ENCODE peak calls at places on chromosomes 13 and 19, in four cellular contexts. M, D, Y and W are unnamed samples.

GRCh38 chr13:111880185-111880584 is 186.8 kb upstream of the SOX1 start:
- DNase-seq in M (peak; percentile 45), D (no peak), Y (no peak), W (no peak)

GRCh38 chr19:48636859-48637448 is at the start of gene DBP:
- DNase-seq in M (peak; percentile 74), D (no peak), Y (no peak), W (no peak)

GRCh38 chr19:51224163-51224641 is 678 bp upstream of the CD33 start:
- DNase-seq in M (no peak), D (no peak), Y (no peak), W (no peak)

GRCh38 chr13:30898721-30899188 is 7.3 kb upstream of the MEDAG start:
- DNase-seq in M (no peak), D (no peak), Y (peak; percentile 72), W (peak; percentile 99)

GRCh38 chr13:80399340-80400163 is 58.6 kb upstream of the SPRY2 start:
- DNase-seq in M (no peak), D (no peak), Y (no peak), W (no peak)

GRCh38 chr13:28532226-28533048 is 37.5 kb upstream of the FLT1 start:
- DNase-seq in M (peak; percentile 71), D (peak; percentile 67), Y (no peak), W (peak; percentile 69)

GRCh38 chr13:109756778-109757177 is 29.6 kb downstream of the IRS2 start:
- DNase-seq in M (no peak), D (no peak), Y (no peak), W (no peak)

GRCh38 chr19:50419580-50420035 is 870 bp downstream of the SPIB start:
- DNase-seq in M (peak; percentile 75), D (no peak), Y (no peak), W (no peak)

GRCh38 chr13:31775148-31775547 is 35.8 kb downstream of the RXFP2 start:
- DNase-seq in M (no peak), D (no peak), Y (no peak), W (no peak)

GRCh38 chr19:36489920-36490415 is 607 bp upstream of the ZNF566 start:
- DNase-seq in M (no peak), D (peak; percentile 87), Y (peak; percentile 94), W (no peak)

GRCh38 chr13:73720216-73720840 is 413.9 kb downstream of the KLF12 start:
- DNase-seq in M (no peak), D (no peak), Y (no peak), W (no peak)

GRCh38 chr13:112601351-112601750 is 13.4 kb upstream of the TUBGCP3 start:
- DNase-seq in M (no peak), D (no peak), Y (no peak), W (no peak)

GRCh38 chr19:35349614-35350521 is 2.2 kb downstream of the FFAR1 start:
- DNase-seq in M (peak; percentile 34), D (no peak), Y (no peak), W (no peak)

GRCh38 chr19:34232566-34233481 is 21.5 kb upstream of the GARRE1 start:
- DNase-seq in M (no peak), D (peak; percentile 32), Y (peak; percentile 56), W (peak; percentile 87)

GRCh38 chr13:22110368-22110767 is 439.5 kb downstream of the FGF9 start:
- DNase-seq in M (no peak), D (no peak), Y (no peak), W (no peak)

GRCh38 chr13:79654520-79654919 is 173.6 kb downstream of the NDFIP2 start:
- DNase-seq in M (no peak), D (no peak), Y (no peak), W (no peak)

DNA sequence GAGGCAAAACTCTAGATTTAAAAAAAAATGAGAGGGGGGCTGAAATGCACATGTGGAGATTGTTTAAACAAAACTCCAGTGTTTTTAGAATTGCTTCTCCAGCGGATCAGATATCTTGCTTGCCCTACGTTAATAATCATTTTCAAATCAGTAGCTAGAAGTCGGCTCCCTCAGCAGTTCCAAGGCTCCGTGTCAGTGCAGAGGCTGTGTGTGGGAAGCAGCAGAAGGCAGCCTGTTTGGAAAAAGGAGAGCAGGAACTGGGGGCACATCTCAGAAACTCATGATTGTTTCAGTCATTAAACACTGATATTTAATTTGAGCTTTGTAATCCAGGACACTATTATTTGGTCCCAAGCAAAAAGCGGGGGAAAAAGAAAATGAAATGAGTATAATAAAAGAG is 50.9 kb downstream of the SOX21 start:
- DNase-seq in M (no peak), D (no peak), Y (no peak), W (no peak)
- TF ChIP-seq JUN in M (no peak), D (no peak), Y (no peak), W (no peak)

DNA sequence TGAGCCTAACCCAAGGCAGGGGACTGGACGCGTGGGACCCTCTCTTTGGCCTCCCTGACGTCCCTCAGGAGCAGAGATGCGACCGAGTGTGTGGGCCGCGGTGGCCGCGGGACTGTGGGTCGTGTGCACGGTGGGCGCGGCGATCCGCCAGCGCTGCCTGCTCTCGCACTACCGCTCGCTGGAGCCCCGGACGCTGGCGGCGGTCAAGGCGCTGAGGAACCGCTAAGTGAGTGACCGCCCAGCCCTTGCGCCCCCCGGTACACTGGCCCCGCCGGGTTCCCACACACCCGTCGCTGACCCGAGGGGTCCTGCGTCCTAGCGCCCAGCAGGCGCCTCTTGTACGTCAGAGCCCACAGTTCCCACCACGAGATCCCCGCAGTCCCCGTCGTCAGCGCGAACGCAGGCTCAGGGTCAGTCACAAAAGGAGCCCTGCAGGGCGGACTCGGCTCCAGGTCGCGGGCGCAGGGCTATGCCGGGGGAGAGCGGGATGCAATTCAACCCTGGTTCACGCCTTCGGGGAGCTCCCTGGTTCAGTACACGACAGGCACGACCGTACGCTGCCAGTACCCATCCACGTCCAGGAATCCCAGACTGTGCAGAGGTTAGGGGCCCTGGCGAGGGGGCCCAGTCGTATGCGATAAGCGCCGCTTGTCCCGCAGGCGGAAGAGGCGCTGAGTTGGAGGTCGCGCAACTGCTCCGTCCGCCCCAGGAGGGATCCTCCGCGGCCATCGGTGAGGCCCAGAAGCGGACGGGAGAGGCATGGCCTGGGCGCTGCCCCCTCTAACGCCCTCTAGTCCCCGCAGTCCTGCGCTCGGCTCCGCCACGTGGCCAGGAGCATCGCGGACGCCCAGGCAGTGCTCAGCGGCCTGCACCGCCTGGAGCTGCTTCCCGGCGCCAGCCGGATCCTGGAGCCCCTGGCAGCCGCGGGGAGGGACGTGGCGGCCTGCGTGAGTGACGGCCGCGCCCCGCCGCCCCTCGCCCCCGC is 3.6 kb upstream of the IFNL2 start:
- DNase-seq in M (peak; percentile 77), D (no peak), Y (no peak), W (no peak)
- H2AFZ ChIP-seq in M (peak overlapping the region; percentile 76), D (no peak overlapping the region), Y (no peak overlapping the region), W (no peak overlapping the region)

GRCh38 chr13:107124129-107124718 is 556.3 kb upstream of the ARGLU1 start:
- DNase-seq in M (no peak), D (no peak), Y (peak; percentile 18), W (peak; percentile 54)

GRCh38 chr13:107124730-107125129 is 556.8 kb upstream of the ARGLU1 start:
- DNase-seq in M (no peak), D (no peak), Y (no peak), W (no peak)

GRCh38 chr13:107117327-107118012 is 549.5 kb upstream of the ARGLU1 start:
- DNase-seq in M (no peak), D (no peak), Y (peak; percentile 2), W (no peak)

GRCh38 chr13:107121793-107122192 is 553.9 kb upstream of the ARGLU1 start:
- DNase-seq in M (no peak), D (no peak), Y (no peak), W (no peak)

GRCh38 chr13:107119989-107120881 is 552.3 kb upstream of the ARGLU1 start:
- DNase-seq in M (no peak), D (no peak), Y (peak; percentile 85), W (no peak)
- TF ChIP-seq JUN in M (no peak), D (no peak), Y (no peak), W (no peak)

DNA sequence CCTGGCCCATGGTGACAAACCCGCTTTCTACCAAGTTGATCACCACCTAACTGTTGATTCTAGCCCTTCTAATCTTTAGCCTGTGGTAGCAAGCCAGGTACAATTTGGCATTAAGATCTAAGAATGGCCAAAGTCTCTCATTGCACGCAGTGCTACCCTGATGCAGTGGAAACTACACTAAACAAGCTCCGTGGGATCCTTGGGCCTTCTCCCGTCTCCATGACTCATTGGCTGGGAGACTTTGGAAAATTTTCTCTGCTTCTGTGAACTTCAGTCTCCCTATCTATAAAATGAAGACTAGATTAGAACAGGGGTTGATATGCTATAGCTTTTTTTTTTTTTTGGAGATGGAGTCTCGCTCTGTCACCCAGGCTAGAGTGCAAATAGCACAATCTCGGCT is 223.0 kb downstream of the TSHZ3 start:
- DNase-seq in M (no peak), D (no peak), Y (no peak), W (no peak)
- H2AFZ ChIP-seq in M (no peak overlapping the region), D (no peak overlapping the region), Y (no peak overlapping the region), W (no peak overlapping the region)

DNA sequence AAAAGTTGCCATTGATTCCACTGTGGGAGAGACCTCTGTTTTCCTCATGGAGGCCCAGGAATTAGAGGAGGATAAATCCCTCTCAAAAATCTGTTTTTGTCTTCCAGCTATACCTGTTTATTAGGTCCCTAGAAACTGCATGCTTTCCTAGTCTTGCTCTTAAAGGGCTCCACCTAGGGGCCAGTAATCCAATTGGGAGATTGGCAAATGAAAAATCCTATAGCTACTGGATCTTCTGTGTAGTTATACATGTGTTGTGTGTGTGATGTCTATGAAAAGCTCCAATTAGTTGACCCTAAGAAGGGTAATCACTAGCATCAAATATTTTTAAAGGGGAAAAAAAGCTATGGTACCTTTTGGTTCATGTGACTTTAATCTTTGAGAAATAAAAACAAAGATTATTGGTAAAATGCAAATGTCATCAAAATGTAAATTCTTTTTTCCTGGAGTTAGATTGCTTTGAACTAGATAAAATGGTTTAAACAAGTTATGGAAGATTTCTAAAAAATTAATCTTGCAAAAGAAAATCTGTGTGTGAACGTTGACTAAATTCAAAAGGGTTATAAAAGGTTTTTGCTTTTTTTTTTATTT is 63.4 kb upstream of the C1QTNF9B start:
- DNase-seq in M (no peak), D (no peak), Y (peak; percentile 30), W (peak; percentile 52)
- TF ChIP-seq JUN in M (no peak), D (no peak), Y (no peak), W (no peak)

GRCh38 chr13:70125693-70126092 is 17.4 kb upstream of the KLHL1 start:
- DNase-seq in M (peak; percentile 47), D (no peak), Y (no peak), W (no peak)
- H2AFZ ChIP-seq in M (peak overlapping the region; percentile 3), D (no peak overlapping the region), Y (no peak overlapping the region), W (no peak overlapping the region)

GRCh38 chr19:38277549-38277948 is 13.2 kb downstream of the SPINT2 start:
- DNase-seq in M (no peak), D (no peak), Y (no peak), W (no peak)
- TF ChIP-seq JUN in M (no peak), D (no peak), Y (no peak), W (no peak)

GRCh38 chr13:20583803-20584293 is 16.9 kb downstream of the IFT88 start:
- DNase-seq in M (no peak), D (no peak), Y (no peak), W (no peak)
- H2AFZ ChIP-seq in M (no peak overlapping the region), D (no peak overlapping the region), Y (no peak overlapping the region), W (no peak overlapping the region)

GRCh38 chr19:1980068-1980467 is 35.4 kb downstream of the BTBD2 start:
- DNase-seq in M (no peak), D (no peak), Y (no peak), W (no peak)
- TF ChIP-seq JUN in M (no peak), D (no peak), Y (no peak), W (no peak)